ENCODE peak calls at places on chromosomes 2 and 18, in nine cellular contexts. H is PC-3; U is CD8-positive, alpha-beta memory T cell; T is GM12865; R is hepatocyte; F is RWPE2; M is GM23248; V is thoracic aorta; A is left lung. C is an unnamed sample.

GRCh38 chr2:185734658-185735057 is 3.9 kb upstream of the FSIP2 start:
- DNase-seq in M (no peak), F (no peak), R (peak; percentile 35), A (no peak), H (no peak), T (no peak), U (no peak), V (no peak), C (no peak)

GRCh38 chr2:165803123-165803760 is 9.2 kb upstream of the GALNT3 start:
- DNase-seq in T (no peak), U (no peak), F (no peak), A (no peak), M (peak; percentile 48), R (peak; percentile 10), H (peak; percentile 76), V (no peak), C (peak; percentile 78)

GRCh38 chr2:54641988-54642387 is 81.5 kb upstream of the EML6 start:
- DNase-seq in U (no peak), V (no peak), H (no peak), R (no peak), A (no peak), F (no peak), M (no peak), T (no peak), C (no peak)

GRCh38 chr2:210673117-210673516 is 116.7 kb downstream of the CPS1 start:
- DNase-seq in F (no peak), M (no peak), U (no peak), V (no peak), T (no peak), R (no peak), H (no peak), A (no peak), C (no peak)

GRCh38 chr2:197011777-197012641 is 85.5 kb upstream of the PGAP1 start:
- DNase-seq in A (no peak), R (peak; percentile 73), H (peak; percentile 70), V (no peak), T (peak; percentile 56), U (no peak), M (peak; percentile 67), F (no peak), C (peak; percentile 45)

GRCh38 chr2:134146620-134147019 is 107.3 kb upstream of the MGAT5 start:
- DNase-seq in V (no peak), M (peak; percentile 71), R (no peak), U (no peak), H (no peak), A (no peak), F (no peak), T (no peak), C (no peak)

GRCh38 chr2:129730979-129731378 is 248.5 kb upstream of the RAB6C start:
- DNase-seq in U (no peak), R (no peak), F (no peak), V (no peak), M (no peak), T (no peak), A (no peak), H (no peak), C (no peak)

GRCh38 chr2:176585791-176586190 is 316.5 kb downstream of the MTX2 start:
- DNase-seq in F (no peak), U (no peak), T (no peak), M (no peak), H (no peak), V (no peak), A (no peak), R (no peak), C (no peak)

GRCh38 chr18:79513381-79514081 is 117.8 kb downstream of the NFATC1 start:
- DNase-seq in U (no peak), M (no peak), T (no peak), H (no peak), R (no peak), A (peak; percentile 30), F (peak; percentile 36), V (no peak), C (no peak)

GRCh38 chr2:27202829-27203228 is 9.0 kb upstream of the ATRAID start:
- DNase-seq in U (no peak), M (peak; percentile 65), R (no peak), T (no peak), V (no peak), H (no peak), A (no peak), F (no peak), C (no peak)

DNA sequence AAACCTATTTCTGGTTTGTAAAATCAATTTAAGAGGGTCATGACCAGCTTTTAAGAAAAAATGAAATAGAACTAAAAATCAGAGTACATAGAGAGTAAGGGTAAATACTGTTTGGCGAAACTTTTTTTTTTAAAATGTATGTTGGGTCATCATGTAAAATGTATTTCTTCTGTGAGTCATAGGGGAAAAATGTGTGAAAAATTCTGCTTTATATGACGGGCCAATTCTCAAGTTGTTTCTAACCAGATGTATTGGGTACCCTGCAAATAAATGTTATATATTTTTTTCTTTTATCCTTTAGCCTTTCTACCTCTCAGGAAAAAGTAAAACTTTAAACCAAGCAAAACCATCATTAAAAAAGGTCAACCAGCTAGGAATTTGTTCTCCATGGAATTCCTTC is 13.9 kb downstream of the AFTPH start:
- DNase-seq in H (peak; percentile 55), U (no peak), F (no peak), T (no peak), V (no peak), A (no peak), R (no peak), M (peak; percentile 35), C (no peak)
- H3K4me3 ChIP-seq in H (no peak overlapping the region), U (no peak overlapping the region), F (no peak overlapping the region), T (no peak overlapping the region), V (no peak overlapping the region), A (no peak overlapping the region), R (no peak overlapping the region), M (no peak overlapping the region), C (no peak overlapping the region)

DNA sequence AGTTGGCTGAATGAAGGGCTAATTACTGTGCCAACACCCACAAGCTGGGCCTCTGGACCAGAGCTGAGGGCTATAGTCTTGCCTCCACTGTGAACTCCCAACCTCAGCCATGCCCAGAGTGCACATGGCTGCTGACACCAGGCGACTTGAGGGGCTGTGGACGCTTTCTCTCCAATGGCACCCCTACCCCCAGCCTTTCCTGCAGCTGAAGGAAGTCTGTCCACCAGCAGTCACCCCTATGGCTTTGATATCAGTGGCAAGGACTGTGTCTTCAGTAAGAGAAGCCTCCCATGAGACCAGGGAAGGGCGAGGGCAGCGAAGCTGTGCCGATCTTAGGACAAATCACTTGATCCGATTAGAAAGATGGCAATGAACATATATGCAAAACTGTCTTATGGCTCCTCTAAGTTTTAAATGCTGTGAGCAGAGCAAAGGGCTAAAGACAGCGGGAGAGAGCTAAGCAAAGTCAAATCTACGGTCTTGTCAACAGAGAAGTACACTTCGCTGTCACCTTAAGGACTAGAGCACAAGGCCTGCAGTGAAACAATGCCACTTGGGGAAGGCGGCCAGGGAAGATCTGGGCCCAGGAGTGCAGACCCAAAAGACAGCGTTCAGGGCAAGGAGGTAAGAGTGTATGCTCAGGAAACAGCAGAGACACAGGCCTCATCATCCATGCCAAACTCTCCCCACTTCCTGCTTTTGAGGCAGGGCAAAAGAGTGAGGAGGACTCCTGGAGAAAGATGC is 1.6 kb downstream of the TEX261 start:
- DNase-seq in A (no peak), U (no peak), M (peak; percentile 16), R (peak; percentile 1), T (no peak), H (no peak), F (no peak), V (no peak), C (no peak)
- H3K4me3 ChIP-seq in A (no peak overlapping the region), U (peak overlapping the region; percentile 52), M (peak overlapping the region; percentile 78), R (no peak overlapping the region), T (peak overlapping the region; percentile 63), H (peak overlapping the region; percentile 83), F (peak overlapping the region; percentile 97), V (peak overlapping the region; percentile 94), C (peak overlapping the region; percentile 80)

GRCh38 chr2:43201497-43201896 is 24.9 kb downstream of the ZFP36L2 start:
- DNase-seq in T (no peak), M (no peak), V (no peak), A (no peak), R (no peak), H (no peak), U (no peak), F (no peak), C (no peak)

GRCh38 chr2:43198263-43198662 is 28.1 kb downstream of the ZFP36L2 start:
- DNase-seq in H (no peak), A (no peak), T (no peak), V (no peak), U (no peak), M (no peak), F (no peak), R (no peak), C (no peak)

GRCh38 chr2:43201016-43201415 is 25.4 kb downstream of the ZFP36L2 start:
- DNase-seq in F (no peak), V (no peak), H (no peak), U (no peak), R (no peak), M (no peak), T (no peak), A (no peak), C (no peak)

GRCh38 chr2:43197568-43197896 is 28.9 kb downstream of the ZFP36L2 start:
- DNase-seq in F (no peak), T (no peak), M (no peak), R (no peak), V (no peak), H (no peak), A (no peak), U (no peak), C (no peak)

DNA sequence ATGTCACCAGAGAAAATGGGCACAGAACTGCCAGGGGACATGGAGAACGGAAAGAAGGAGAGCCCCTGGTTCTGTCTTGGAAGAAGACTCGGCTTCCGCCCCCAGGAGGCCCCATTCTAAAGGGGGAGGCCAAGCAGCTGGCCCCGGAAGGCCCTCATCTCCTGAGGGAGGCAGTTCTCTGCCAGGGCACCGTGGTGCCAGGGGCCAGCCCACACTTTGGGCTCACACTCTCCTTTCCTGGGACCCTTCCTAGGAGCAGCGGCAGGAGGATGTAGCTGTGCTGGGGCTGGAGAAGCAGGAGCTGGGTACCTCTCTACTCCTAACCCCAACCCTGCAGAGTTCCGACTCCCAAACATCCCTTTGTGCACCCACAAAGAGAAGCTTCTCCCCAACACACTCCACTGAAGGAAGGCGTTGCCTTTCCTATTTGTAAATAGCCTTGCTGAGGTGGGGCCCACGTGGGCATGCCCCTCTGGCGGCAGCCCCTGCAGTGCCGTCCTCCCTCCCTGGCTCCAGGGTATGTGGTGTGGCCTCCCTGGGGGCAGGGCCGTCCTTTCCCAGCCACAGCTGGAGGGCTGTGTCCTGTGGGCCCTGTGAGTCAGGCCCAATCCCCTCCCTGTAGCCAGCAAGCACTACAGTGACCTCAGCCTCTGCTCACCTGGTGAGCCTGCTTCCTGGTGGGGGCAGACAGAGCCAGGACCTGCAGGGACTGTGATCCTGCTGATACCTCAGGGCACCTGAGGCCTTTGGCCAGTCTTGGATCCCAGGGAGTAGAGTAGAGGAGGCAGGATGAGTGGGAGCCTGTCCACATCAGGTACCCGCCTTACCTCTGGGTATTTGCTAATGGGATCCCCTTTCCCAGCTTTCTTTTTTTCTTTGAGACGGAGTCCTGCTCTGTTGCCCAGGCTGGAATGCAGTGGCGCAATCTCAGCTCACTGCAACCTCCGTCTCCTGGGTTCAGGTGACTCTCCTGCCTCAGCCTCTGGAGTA is 26.6 kb downstream of the ZFP36L2 start:
- DNase-seq in V (no peak), U (no peak), A (no peak), T (no peak), F (peak; percentile 84), M (no peak), H (peak; percentile 84), R (peak; percentile 85), C (no peak)
- H3K4me3 ChIP-seq in V (no peak overlapping the region), U (no peak overlapping the region), A (no peak overlapping the region), T (no peak overlapping the region), F (no peak overlapping the region), M (no peak overlapping the region), H (no peak overlapping the region), R (no peak overlapping the region), C (no peak overlapping the region)

GRCh38 chr2:144507441-144508161 is 12.3 kb downstream of the ZEB2 start:
- DNase-seq in T (no peak), U (no peak), M (peak; percentile 46), F (no peak), H (no peak), R (no peak), V (no peak), A (no peak), C (no peak)
- H3K4me3 ChIP-seq in T (no peak overlapping the region), U (no peak overlapping the region), M (peak overlapping the region; percentile 62), F (no peak overlapping the region), H (no peak overlapping the region), R (no peak overlapping the region), V (peak overlapping the region; percentile 43), A (no peak overlapping the region), C (no peak overlapping the region)

C was measured in LNCaP clone FGC.